ENCODE peak calls at places on chromosomes 3 and 15, in ten cellular contexts. A is suprapubic skin, Z is gastrocnemius medialis, L is PC-3, I is tibial artery, J is sigmoid colon, T is psoas muscle, N is IMR-90, D is RWPE1, B is colonic mucosa. R is an unnamed sample.

GRCh38 chr15:71683401-71684274 is 126.7 kb upstream of the NR2E3 start:
- DNase-seq in A (no peak), Z (no peak), L (peak), I (no peak), J (no peak), T (no peak), N (peak), D (no peak), B (no peak), R (no peak)

GRCh38 chr3:32819581-32820348 is 2.0 kb downstream of the TRIM71 start:
- DNase-seq in A (no peak), Z (no peak), L (no peak), I (no peak), J (no peak), T (no peak), N (no peak), D (no peak), B (no peak), R (no peak)

GRCh38 chr3:10196389-10197052 is 31.8 kb downstream of the IRAK2 start:
- DNase-seq in A (no peak), Z (peak), L (peak), I (no peak), J (peak), T (peak), N (peak), D (no peak), B (no peak), R (no peak)

GRCh38 chr15:40330368-40330836 is 6.9 kb downstream of the INAFM2 start:
- DNase-seq in A (no peak), Z (no peak), L (peak), I (peak), J (peak), T (no peak), N (peak), D (no peak), B (no peak), R (no peak)

GRCh38 chr3:18033581-18033980 is 291.1 kb upstream of the TBC1D5 start:
- DNase-seq in A (no peak), Z (no peak), L (no peak), I (no peak), J (no peak), T (no peak), N (no peak), D (no peak), B (no peak), R (no peak)

GRCh38 chr15:56244811-56245576 is 1.3 kb upstream of the RFX7 start:
- DNase-seq in A (peak), Z (peak), L (no peak), I (peak), J (no peak), T (no peak), N (no peak), D (no peak), B (peak), R (peak)

GRCh38 chr15:99562238-99562637 is 3.5 kb upstream of the MEF2A start:
- DNase-seq in A (no peak), Z (no peak), L (no peak), I (no peak), J (no peak), T (no peak), N (no peak), D (no peak), B (no peak), R (no peak)

GRCh38 chr15:57866149-57866736 is 159.7 kb downstream of the POLR2M start:
- DNase-seq in A (no peak), Z (no peak), L (peak), I (no peak), J (no peak), T (peak), N (peak), D (peak), B (peak), R (peak)

GRCh38 chr3:22960326-22960984 is 242.7 kb upstream of the UBE2E2 start:
- DNase-seq in A (no peak), Z (peak), L (peak), I (no peak), J (peak), T (no peak), N (peak), D (peak), B (peak), R (peak)

GRCh38 chr3:48518755-48519154 is 14.8 kb upstream of the SHISA5 start:
- DNase-seq in A (no peak), Z (no peak), L (no peak), I (no peak), J (no peak), T (no peak), N (no peak), D (no peak), B (no peak), R (no peak)

GRCh38 chr3:172520332-172520831 is 2.8 kb downstream of the TNFSF10 start:
- DNase-seq in A (no peak), Z (no peak), L (no peak), I (no peak), J (no peak), T (no peak), N (peak), D (peak), B (peak), R (no peak)

GRCh38 chr15:41698779-41699178 is 38.6 kb downstream of the MGA start:
- DNase-seq in A (no peak), Z (no peak), L (peak), I (no peak), J (no peak), T (no peak), N (peak), D (no peak), B (no peak), R (no peak)

GRCh38 chr3:75272708-75273107 is 391.4 kb upstream of the FRG2C start:
- DNase-seq in A (no peak), Z (no peak), L (peak), I (no peak), J (no peak), T (no peak), N (peak), D (no peak), B (no peak), R (no peak)

GRCh38 chr3:58093573-58094195 is 85.5 kb downstream of the FLNB start:
- DNase-seq in A (no peak), Z (no peak), L (peak), I (no peak), J (peak), T (no peak), N (peak), D (peak), B (no peak), R (no peak)

GRCh38 chr3:195807681-195808121 is 4.0 kb downstream of the MUC4 start:
- DNase-seq in A (no peak), Z (no peak), L (no peak), I (no peak), J (peak), T (no peak), N (no peak), D (no peak), B (peak), R (no peak)

GRCh38 chr3:29195055-29195454 is 85.8 kb upstream of the RBMS3 start:
- DNase-seq in A (no peak), Z (no peak), L (peak), I (no peak), J (no peak), T (no peak), N (peak), D (peak), B (no peak), R (no peak)

GRCh38 chr3:109804697-109805096 is 467.4 kb upstream of the DPPA4 start:
- DNase-seq in A (no peak), Z (no peak), L (no peak), I (no peak), J (no peak), T (no peak), N (no peak), D (peak), B (no peak), R (no peak)

GRCh38 chr3:126481808-126482502 is 6.3 kb upstream of the ZXDC start:
- DNase-seq in A (peak), Z (no peak), L (no peak), I (no peak), J (no peak), T (peak), N (peak), D (no peak), B (peak), R (no peak)

GRCh38 chr3:160403796-160404510 is 4.5 kb downstream of the SMC4 start:
- DNase-seq in A (no peak), Z (no peak), L (no peak), I (no peak), J (no peak), T (no peak), N (peak), D (no peak), B (no peak), R (no peak)

GRCh38 chr3:26474706-26475105 is 147.9 kb upstream of the LRRC3B start:
- DNase-seq in A (no peak), Z (no peak), L (no peak), I (no peak), J (no peak), T (no peak), N (no peak), D (no peak), B (no peak), R (no peak)

GRCh38 chr15:35630570-35630969 is 84.6 kb upstream of the DPH6 start:
- DNase-seq in A (no peak), Z (peak), L (no peak), I (no peak), J (no peak), T (peak), N (no peak), D (peak), B (no peak), R (no peak)

GRCh38 chr3:25854214-25854613 is 64.3 kb downstream of the OXSM start:
- DNase-seq in A (no peak), Z (no peak), L (peak), I (no peak), J (no peak), T (no peak), N (peak), D (no peak), B (no peak), R (no peak)

DNA sequence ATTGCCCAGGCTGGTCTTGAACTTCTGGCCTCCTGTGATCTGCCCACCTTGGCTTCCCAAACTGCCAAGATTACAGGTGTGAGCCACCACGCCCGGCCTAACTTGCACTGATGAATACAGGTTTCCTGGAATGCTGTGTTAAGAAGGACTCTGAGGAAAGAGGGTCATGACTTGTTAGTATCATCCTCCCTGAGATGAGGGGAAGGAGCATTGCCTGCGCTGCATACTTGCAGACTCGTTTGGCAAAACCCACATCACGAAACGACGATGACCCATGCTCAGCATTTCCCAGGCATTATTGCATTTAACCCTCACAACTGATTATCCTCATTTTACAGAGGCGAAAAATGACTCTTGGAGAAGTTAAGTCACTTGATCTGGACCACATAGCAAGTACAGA is 18.9 kb downstream of the COLQ start:
- DNase-seq in A (no peak), Z (no peak), L (no peak), I (no peak), J (no peak), T (no peak), N (no peak), D (no peak), B (no peak), R (no peak)
- TF ChIP-seq CTCF in A (no peak), Z (no peak), L (no peak), I (no peak), J (no peak), T (no peak), N (no peak), D (no peak), B (no peak), R (no peak)

DNA sequence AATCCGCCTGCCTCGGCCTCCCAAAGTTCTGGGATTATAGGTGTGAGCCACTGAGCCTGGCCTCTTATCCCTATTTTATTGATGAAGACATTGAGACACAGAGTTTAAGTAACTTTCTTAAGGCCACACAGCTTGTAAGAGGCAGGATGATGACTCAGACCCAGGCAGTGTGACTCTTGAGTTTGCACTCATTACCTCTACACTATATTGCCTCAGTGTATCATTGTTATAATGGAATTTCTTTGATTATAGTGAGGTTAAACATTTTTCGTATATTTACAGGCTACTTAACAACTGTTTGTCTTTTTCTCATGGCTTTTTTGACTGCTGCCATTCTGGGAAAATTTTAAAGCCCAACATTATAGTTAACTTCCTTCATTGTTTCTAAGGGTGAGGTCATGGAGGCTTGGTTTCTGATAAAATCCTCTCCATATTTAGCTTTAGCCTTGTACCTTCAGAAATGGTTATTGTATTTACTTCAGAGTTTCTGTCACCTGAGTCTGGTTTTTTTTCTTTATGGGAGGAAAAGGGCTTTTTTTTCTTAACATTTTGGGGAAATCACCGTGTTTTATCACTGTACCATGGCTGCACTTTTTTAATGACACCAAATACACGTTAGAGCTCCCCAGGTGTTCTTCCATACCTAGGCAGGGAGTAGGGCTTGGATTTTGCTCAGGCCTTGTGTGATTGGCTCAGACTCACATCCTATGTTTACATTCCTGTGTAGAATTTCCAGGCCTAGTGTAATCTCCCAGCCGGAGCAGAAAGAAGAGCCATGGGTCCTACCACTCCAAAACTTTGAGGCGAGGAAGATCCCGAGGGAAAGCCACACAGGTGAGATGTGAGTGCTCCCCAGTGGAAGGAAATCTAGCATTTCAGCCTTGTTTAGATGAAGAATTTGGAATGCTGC is 6.3 kb downstream of the ZNF774 start:
- DNase-seq in A (no peak), Z (no peak), L (peak), I (no peak), J (no peak), T (no peak), N (peak), D (no peak), B (peak), R (no peak)
- H3K27ac ChIP-seq in A (no peak), Z (no peak), L (peak), I (no peak), J (no peak), T (no peak), N (no peak), D (peak), B (peak), R (no peak)

DNA sequence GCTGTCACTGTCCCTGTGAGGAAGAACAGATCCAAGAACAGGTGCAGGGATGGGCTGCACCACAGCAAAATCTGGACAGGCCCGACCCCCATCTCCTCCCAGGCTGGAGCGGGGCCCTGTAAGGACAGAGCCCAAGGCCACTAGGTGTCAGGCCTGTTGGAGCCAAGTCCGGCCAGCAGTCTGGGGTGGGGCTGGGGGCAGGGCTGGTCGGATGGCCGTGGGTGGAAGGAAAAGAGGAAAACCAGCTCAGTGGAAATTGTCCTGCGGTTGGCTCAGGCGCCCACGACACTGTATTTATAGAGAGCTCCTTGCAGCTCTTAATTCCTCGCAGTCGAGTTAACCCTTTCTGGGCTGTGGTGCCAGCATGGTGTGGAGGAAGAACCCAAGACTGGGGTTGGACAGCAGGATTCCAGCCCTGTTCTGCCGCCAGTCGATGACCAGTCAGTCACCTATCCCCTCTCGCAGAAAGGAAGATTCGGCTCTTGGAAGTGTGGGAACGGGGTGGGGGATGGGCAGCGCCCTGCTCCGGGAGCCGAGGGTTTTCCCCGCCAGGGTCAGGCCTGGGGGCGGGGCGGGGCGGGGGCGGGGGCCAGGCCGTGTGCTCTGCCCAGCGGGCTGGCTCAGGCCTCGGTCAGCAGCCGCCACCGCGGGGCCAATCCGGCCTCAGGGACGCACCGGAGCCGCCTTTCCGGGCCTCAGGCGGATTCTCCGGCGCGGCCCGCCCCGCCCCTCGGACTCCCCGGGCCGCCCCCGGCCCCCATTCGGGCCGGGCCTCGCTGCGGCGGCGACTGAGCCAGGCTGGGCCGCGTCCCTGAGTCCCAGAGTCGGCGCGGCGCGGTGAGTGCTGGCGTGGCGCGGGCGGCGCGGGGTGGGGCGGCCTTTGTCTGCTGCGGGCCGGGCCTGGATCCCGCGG is at the start of gene CD276:
- DNase-seq in A (peak), Z (peak), L (peak), I (peak), J (peak), T (peak), N (peak), D (peak), B (peak), R (peak)
- TF ChIP-seq CTCF in A (no peak), Z (no peak), L (peak), I (peak), J (no peak), T (no peak), N (peak), D (peak), B (no peak), R (no peak)

GRCh38 chr15:60795471-60795870 is 316.5 kb upstream of the ICE2 start:
- DNase-seq in A (no peak), Z (no peak), L (no peak), I (no peak), J (no peak), T (no peak), N (no peak), D (no peak), B (no peak), R (no peak)

GRCh38 chr15:60797444-60798040 is 318.6 kb upstream of the ICE2 start:
- DNase-seq in A (no peak), Z (no peak), L (no peak), I (no peak), J (no peak), T (no peak), N (no peak), D (no peak), B (no peak), R (no peak)

GRCh38 chr15:60793656-60794055 is 314.7 kb upstream of the ICE2 start:
- DNase-seq in A (no peak), Z (peak), L (no peak), I (no peak), J (no peak), T (no peak), N (no peak), D (no peak), B (no peak), R (no peak)

GRCh38 chr15:60798821-60799220 is 319.9 kb upstream of the ICE2 start:
- DNase-seq in A (no peak), Z (no peak), L (no peak), I (no peak), J (no peak), T (no peak), N (peak), D (peak), B (no peak), R (no peak)

GRCh38 chr15:60795889-60796288 is 316.9 kb upstream of the ICE2 start:
- DNase-seq in A (no peak), Z (no peak), L (no peak), I (no peak), J (no peak), T (no peak), N (no peak), D (no peak), B (no peak), R (no peak)
- H3K27ac ChIP-seq in A (no peak), Z (no peak), L (no peak), I (no peak), J (no peak), T (no peak), N (no peak), D (no peak), B (no peak), R (no peak)

DNA sequence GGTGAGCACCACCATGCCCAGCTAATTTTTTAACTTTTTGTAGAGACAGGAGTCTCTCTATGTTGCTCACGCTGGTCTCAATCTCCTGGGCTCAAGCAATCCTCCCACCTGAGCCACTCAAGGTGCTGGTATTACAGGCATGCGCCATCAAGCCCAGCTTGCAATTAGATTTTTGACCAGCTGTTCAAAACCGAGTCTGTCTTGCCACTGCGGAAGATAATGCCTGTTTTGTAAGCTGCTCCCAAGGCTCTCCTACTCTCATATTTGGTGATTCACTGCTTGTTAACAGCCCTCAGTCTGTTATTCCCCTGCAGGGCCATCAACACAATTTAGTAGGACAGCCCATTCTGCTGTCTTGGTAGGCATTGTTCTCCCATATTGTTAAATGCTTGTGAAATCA is 17.8 kb upstream of the MCCC1 start:
- DNase-seq in A (no peak), Z (no peak), L (no peak), I (no peak), J (no peak), T (no peak), N (no peak), D (no peak), B (no peak), R (no peak)
- TF ChIP-seq CTCF in A (no peak), Z (no peak), L (no peak), I (no peak), J (no peak), T (no peak), N (no peak), D (no peak), B (no peak), R (no peak)

DNA sequence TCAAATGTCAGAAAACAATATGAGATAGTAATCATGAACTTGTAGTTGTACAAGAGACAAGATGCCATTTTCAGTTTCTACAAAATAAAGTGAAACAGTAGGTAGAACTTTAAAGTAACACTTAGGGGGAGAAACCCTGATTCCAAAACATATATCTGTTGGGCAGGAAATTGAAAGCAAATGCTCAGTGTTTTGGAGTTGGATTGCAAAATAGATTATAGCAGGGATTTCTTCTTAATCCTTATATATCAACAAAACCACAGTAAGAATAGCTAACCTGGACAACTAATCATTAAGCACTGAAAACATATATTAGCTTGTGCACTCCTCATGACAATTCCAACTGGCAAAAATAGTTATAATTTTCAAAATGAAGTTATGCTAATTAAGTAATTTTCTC is 46.9 kb downstream of the COMMD2 start:
- DNase-seq in A (no peak), Z (no peak), L (no peak), I (no peak), J (no peak), T (no peak), N (no peak), D (no peak), B (no peak), R (no peak)
- H3K27ac ChIP-seq in A (no peak), Z (no peak), L (no peak), I (no peak), J (no peak), T (no peak), N (no peak), D (no peak), B (no peak), R (no peak)